ENCODE peak calls at places on chromosome 14, in nine cellular contexts. One of them, this sample, is unnamed.

GRCh38 chr14:34368115-34368970 is 93.7 kb downstream of the SPTSSA start:
- DNase-seq in fibroblast of pulmonary artery: peak; percentile 82
- DNase-seq in upper lobe of right lung: no peak
- DNase-seq in skeletal muscle cell: no peak
- DNase-seq in AG04450: no peak
- DNase-seq in CD8-positive, alpha-beta T cell: no peak
- DNase-seq in heart left ventricle: no peak
- DNase-seq in CD4-positive, CD25-positive, alpha-beta regulatory T cell: no peak
- DNase-seq in cardiac fibroblast: peak; percentile 81
- DNase-seq in this sample: peak; percentile 30

GRCh38 chr14:100121643-100122480 is 37.6 kb downstream of the DEGS2 start:
- DNase-seq in fibroblast of pulmonary artery: no peak
- DNase-seq in upper lobe of right lung: no peak
- DNase-seq in skeletal muscle cell: no peak
- DNase-seq in AG04450: no peak
- DNase-seq in CD8-positive, alpha-beta T cell: no peak
- DNase-seq in heart left ventricle: no peak
- DNase-seq in CD4-positive, CD25-positive, alpha-beta regulatory T cell: no peak
- DNase-seq in cardiac fibroblast: no peak
- DNase-seq in this sample: no peak

GRCh38 chr14:61254803-61255526 is 26.2 kb downstream of the TMEM30B start:
- DNase-seq in fibroblast of pulmonary artery: no peak
- DNase-seq in upper lobe of right lung: no peak
- DNase-seq in skeletal muscle cell: no peak
- DNase-seq in AG04450: no peak
- DNase-seq in CD8-positive, alpha-beta T cell: no peak
- DNase-seq in heart left ventricle: no peak
- DNase-seq in CD4-positive, CD25-positive, alpha-beta regulatory T cell: no peak
- DNase-seq in cardiac fibroblast: no peak
- DNase-seq in this sample: no peak

GRCh38 chr14:24938593-24938992 is 111.4 kb downstream of the STXBP6 start:
- DNase-seq in fibroblast of pulmonary artery: no peak
- DNase-seq in upper lobe of right lung: no peak
- DNase-seq in skeletal muscle cell: no peak
- DNase-seq in AG04450: no peak
- DNase-seq in CD8-positive, alpha-beta T cell: no peak
- DNase-seq in heart left ventricle: no peak
- DNase-seq in CD4-positive, CD25-positive, alpha-beta regulatory T cell: no peak
- DNase-seq in cardiac fibroblast: no peak
- DNase-seq in this sample: no peak

GRCh38 chr14:50823051-50823762 is 7.8 kb downstream of the NIN start:
- DNase-seq in fibroblast of pulmonary artery: no peak
- DNase-seq in upper lobe of right lung: no peak
- DNase-seq in skeletal muscle cell: no peak
- DNase-seq in AG04450: no peak
- DNase-seq in CD8-positive, alpha-beta T cell: no peak
- DNase-seq in heart left ventricle: peak; percentile 47
- DNase-seq in CD4-positive, CD25-positive, alpha-beta regulatory T cell: peak; percentile 26
- DNase-seq in cardiac fibroblast: no peak
- DNase-seq in this sample: peak; percentile 25

GRCh38 chr14:23154876-23155587 is 28.4 kb downstream of the SLC7A8 start:
- DNase-seq in fibroblast of pulmonary artery: peak; percentile 97
- DNase-seq in upper lobe of right lung: peak; percentile 81
- DNase-seq in skeletal muscle cell: peak; percentile 62
- DNase-seq in AG04450: peak; percentile 77
- DNase-seq in CD8-positive, alpha-beta T cell: no peak
- DNase-seq in heart left ventricle: peak; percentile 89
- DNase-seq in CD4-positive, CD25-positive, alpha-beta regulatory T cell: no peak
- DNase-seq in cardiac fibroblast: peak; percentile 98
- DNase-seq in this sample: peak; percentile 33

GRCh38 chr14:22415633-22415959 is 173.4 kb downstream of the DAD1 start:
- DNase-seq in fibroblast of pulmonary artery: no peak
- DNase-seq in upper lobe of right lung: no peak
- DNase-seq in skeletal muscle cell: no peak
- DNase-seq in AG04450: no peak
- DNase-seq in CD8-positive, alpha-beta T cell: no peak
- DNase-seq in heart left ventricle: no peak
- DNase-seq in CD4-positive, CD25-positive, alpha-beta regulatory T cell: no peak
- DNase-seq in cardiac fibroblast: no peak
- DNase-seq in this sample: no peak

GRCh38 chr14:75143761-75144527 is 17.1 kb upstream of the NEK9 start:
- DNase-seq in fibroblast of pulmonary artery: no peak
- DNase-seq in upper lobe of right lung: no peak
- DNase-seq in skeletal muscle cell: no peak
- DNase-seq in AG04450: no peak
- DNase-seq in CD8-positive, alpha-beta T cell: no peak
- DNase-seq in heart left ventricle: no peak
- DNase-seq in CD4-positive, CD25-positive, alpha-beta regulatory T cell: no peak
- DNase-seq in cardiac fibroblast: no peak
- DNase-seq in this sample: no peak

GRCh38 chr14:66111891-66112290 is 374.3 kb upstream of the CCDC196 start:
- DNase-seq in fibroblast of pulmonary artery: no peak
- DNase-seq in upper lobe of right lung: no peak
- DNase-seq in skeletal muscle cell: no peak
- DNase-seq in AG04450: no peak
- DNase-seq in CD8-positive, alpha-beta T cell: no peak
- DNase-seq in heart left ventricle: no peak
- DNase-seq in CD4-positive, CD25-positive, alpha-beta regulatory T cell: no peak
- DNase-seq in cardiac fibroblast: no peak
- DNase-seq in this sample: peak; percentile 22

GRCh38 chr14:52402812-52403526 is 88.9 kb downstream of the PTGER2 start:
- DNase-seq in fibroblast of pulmonary artery: peak; percentile 34
- DNase-seq in upper lobe of right lung: no peak
- DNase-seq in skeletal muscle cell: no peak
- DNase-seq in AG04450: no peak
- DNase-seq in CD8-positive, alpha-beta T cell: no peak
- DNase-seq in heart left ventricle: no peak
- DNase-seq in CD4-positive, CD25-positive, alpha-beta regulatory T cell: peak; percentile 18
- DNase-seq in cardiac fibroblast: peak; percentile 35
- DNase-seq in this sample: peak; percentile 83

GRCh38 chr14:75675265-75675960 is 14.4 kb downstream of the TTLL5 start:
- DNase-seq in fibroblast of pulmonary artery: no peak
- DNase-seq in upper lobe of right lung: no peak
- DNase-seq in skeletal muscle cell: no peak
- DNase-seq in AG04450: no peak
- DNase-seq in CD8-positive, alpha-beta T cell: no peak
- DNase-seq in heart left ventricle: no peak
- DNase-seq in CD4-positive, CD25-positive, alpha-beta regulatory T cell: no peak
- DNase-seq in cardiac fibroblast: no peak
- DNase-seq in this sample: peak; percentile 26

GRCh38 chr14:56004807-56005579 is 113.2 kb upstream of the PELI2 start:
- DNase-seq in fibroblast of pulmonary artery: peak; percentile 91
- DNase-seq in upper lobe of right lung: no peak
- DNase-seq in skeletal muscle cell: peak; percentile 56
- DNase-seq in AG04450: peak; percentile 44
- DNase-seq in CD8-positive, alpha-beta T cell: no peak
- DNase-seq in heart left ventricle: peak; percentile 33
- DNase-seq in CD4-positive, CD25-positive, alpha-beta regulatory T cell: peak; percentile 49
- DNase-seq in cardiac fibroblast: peak; percentile 90
- DNase-seq in this sample: no peak

GRCh38 chr14:70289138-70289537 is 70.3 kb downstream of the COX16 start:
- DNase-seq in fibroblast of pulmonary artery: no peak
- DNase-seq in upper lobe of right lung: no peak
- DNase-seq in skeletal muscle cell: no peak
- DNase-seq in AG04450: no peak
- DNase-seq in CD8-positive, alpha-beta T cell: no peak
- DNase-seq in heart left ventricle: no peak
- DNase-seq in CD4-positive, CD25-positive, alpha-beta regulatory T cell: no peak
- DNase-seq in cardiac fibroblast: no peak
- DNase-seq in this sample: no peak

GRCh38 chr14:94889520-94890312 is 119.8 kb upstream of the GSC start:
- DNase-seq in fibroblast of pulmonary artery: no peak
- DNase-seq in upper lobe of right lung: no peak
- DNase-seq in skeletal muscle cell: no peak
- DNase-seq in AG04450: no peak
- DNase-seq in CD8-positive, alpha-beta T cell: no peak
- DNase-seq in heart left ventricle: no peak
- DNase-seq in CD4-positive, CD25-positive, alpha-beta regulatory T cell: no peak
- DNase-seq in cardiac fibroblast: no peak
- DNase-seq in this sample: no peak

GRCh38 chr14:29043751-29044150 is 277.2 kb downstream of the FOXG1 start:
- DNase-seq in fibroblast of pulmonary artery: no peak
- DNase-seq in upper lobe of right lung: no peak
- DNase-seq in skeletal muscle cell: no peak
- DNase-seq in AG04450: no peak
- DNase-seq in CD8-positive, alpha-beta T cell: no peak
- DNase-seq in heart left ventricle: no peak
- DNase-seq in CD4-positive, CD25-positive, alpha-beta regulatory T cell: no peak
- DNase-seq in cardiac fibroblast: no peak
- DNase-seq in this sample: no peak

GRCh38 chr14:94009767-94010166 is 12.7 kb downstream of the CCDC197 start:
- DNase-seq in fibroblast of pulmonary artery: peak; percentile 49
- DNase-seq in upper lobe of right lung: no peak
- DNase-seq in skeletal muscle cell: peak; percentile 17
- DNase-seq in AG04450: peak; percentile 43
- DNase-seq in CD8-positive, alpha-beta T cell: no peak
- DNase-seq in heart left ventricle: no peak
- DNase-seq in CD4-positive, CD25-positive, alpha-beta regulatory T cell: no peak
- DNase-seq in cardiac fibroblast: peak; percentile 33
- DNase-seq in this sample: peak; percentile 61

GRCh38 chr14:77613207-77613606 is 3.2 kb downstream of the SPTLC2 start:
- DNase-seq in fibroblast of pulmonary artery: peak; percentile 34
- DNase-seq in upper lobe of right lung: no peak
- DNase-seq in skeletal muscle cell: no peak
- DNase-seq in AG04450: no peak
- DNase-seq in CD8-positive, alpha-beta T cell: no peak
- DNase-seq in heart left ventricle: no peak
- DNase-seq in CD4-positive, CD25-positive, alpha-beta regulatory T cell: no peak
- DNase-seq in cardiac fibroblast: peak; percentile 6
- DNase-seq in this sample: peak; percentile 50

GRCh38 chr14:51846631-51847488 is 13.6 kb upstream of the GNG2 start:
- DNase-seq in fibroblast of pulmonary artery: peak; percentile 90
- DNase-seq in upper lobe of right lung: peak; percentile 63
- DNase-seq in skeletal muscle cell: no peak
- DNase-seq in AG04450: no peak
- DNase-seq in CD8-positive, alpha-beta T cell: peak; percentile 85
- DNase-seq in heart left ventricle: peak; percentile 43
- DNase-seq in CD4-positive, CD25-positive, alpha-beta regulatory T cell: peak; percentile 94
- DNase-seq in cardiac fibroblast: peak; percentile 86
- DNase-seq in this sample: no peak

GRCh38 chr14:69553221-69553620 is 21.4 kb downstream of the CCDC177 start:
- DNase-seq in fibroblast of pulmonary artery: peak; percentile 92
- DNase-seq in upper lobe of right lung: no peak
- DNase-seq in skeletal muscle cell: no peak
- DNase-seq in AG04450: peak; percentile 16
- DNase-seq in CD8-positive, alpha-beta T cell: no peak
- DNase-seq in heart left ventricle: no peak
- DNase-seq in CD4-positive, CD25-positive, alpha-beta regulatory T cell: no peak
- DNase-seq in cardiac fibroblast: peak; percentile 86
- DNase-seq in this sample: no peak

GRCh38 chr14:101584049-101584859 is 23.0 kb downstream of the DIO3 start:
- DNase-seq in fibroblast of pulmonary artery: peak; percentile 36
- DNase-seq in upper lobe of right lung: peak; percentile 54
- DNase-seq in skeletal muscle cell: peak; percentile 8
- DNase-seq in AG04450: no peak
- DNase-seq in CD8-positive, alpha-beta T cell: no peak
- DNase-seq in heart left ventricle: peak; percentile 39
- DNase-seq in CD4-positive, CD25-positive, alpha-beta regulatory T cell: no peak
- DNase-seq in cardiac fibroblast: peak; percentile 64
- DNase-seq in this sample: no peak
- H3K4me3 ChIP-seq in fibroblast of pulmonary artery: no peak overlapping the region
- H3K4me3 ChIP-seq in upper lobe of right lung: no peak overlapping the region
- H3K4me3 ChIP-seq in skeletal muscle cell: peak overlapping the region; percentile 23
- H3K4me3 ChIP-seq in AG04450: no peak overlapping the region
- H3K4me3 ChIP-seq in CD8-positive, alpha-beta T cell: no peak overlapping the region
- H3K4me3 ChIP-seq in heart left ventricle: no peak overlapping the region
- H3K4me3 ChIP-seq in CD4-positive, CD25-positive, alpha-beta regulatory T cell: no peak overlapping the region
- H3K4me3 ChIP-seq in cardiac fibroblast: peak overlapping the region; percentile 11
- H3K4me3 ChIP-seq in this sample: no peak overlapping the region

GRCh38 chr14:103630364-103631108 is 1.5 kb downstream of the KLC1 start:
- DNase-seq in fibroblast of pulmonary artery: peak; percentile 24
- DNase-seq in upper lobe of right lung: no peak
- DNase-seq in skeletal muscle cell: no peak
- DNase-seq in AG04450: no peak
- DNase-seq in CD8-positive, alpha-beta T cell: no peak
- DNase-seq in heart left ventricle: no peak
- DNase-seq in CD4-positive, CD25-positive, alpha-beta regulatory T cell: no peak
- DNase-seq in cardiac fibroblast: peak; percentile 19
- DNase-seq in this sample: peak; percentile 47
- H3K4me3 ChIP-seq in fibroblast of pulmonary artery: peak overlapping the region; percentile 67
- H3K4me3 ChIP-seq in upper lobe of right lung: peak overlapping the region; percentile 96
- H3K4me3 ChIP-seq in skeletal muscle cell: peak overlapping the region; percentile 76
- H3K4me3 ChIP-seq in AG04450: peak overlapping the region; percentile 83
- H3K4me3 ChIP-seq in CD8-positive, alpha-beta T cell: peak overlapping the region; percentile 98
- H3K4me3 ChIP-seq in heart left ventricle: peak overlapping the region; percentile 89
- H3K4me3 ChIP-seq in CD4-positive, CD25-positive, alpha-beta regulatory T cell: peak overlapping the region; percentile 91
- H3K4me3 ChIP-seq in cardiac fibroblast: peak overlapping the region; percentile 80
- H3K4me3 ChIP-seq in this sample: peak overlapping the region; percentile 97

GRCh38 chr14:54488318-54488645 is 498 bp downstream of the GMFB start:
- DNase-seq in fibroblast of pulmonary artery: no peak
- DNase-seq in upper lobe of right lung: no peak
- DNase-seq in skeletal muscle cell: no peak
- DNase-seq in AG04450: no peak
- DNase-seq in CD8-positive, alpha-beta T cell: no peak
- DNase-seq in heart left ventricle: no peak
- DNase-seq in CD4-positive, CD25-positive, alpha-beta regulatory T cell: no peak
- DNase-seq in cardiac fibroblast: no peak
- DNase-seq in this sample: no peak

GRCh38 chr14:54489318-54489683 is 521 bp upstream of the GMFB start:
- DNase-seq in fibroblast of pulmonary artery: no peak
- DNase-seq in upper lobe of right lung: no peak
- DNase-seq in skeletal muscle cell: no peak
- DNase-seq in AG04450: no peak
- DNase-seq in CD8-positive, alpha-beta T cell: no peak
- DNase-seq in heart left ventricle: no peak
- DNase-seq in CD4-positive, CD25-positive, alpha-beta regulatory T cell: no peak
- DNase-seq in cardiac fibroblast: no peak
- DNase-seq in this sample: no peak

GRCh38 chr14:54488646-54489317 is at the start of gene GMFB:
- DNase-seq in fibroblast of pulmonary artery: peak; percentile 96
- DNase-seq in upper lobe of right lung: peak; percentile 96
- DNase-seq in skeletal muscle cell: peak; percentile 75
- DNase-seq in AG04450: peak; percentile 77
- DNase-seq in CD8-positive, alpha-beta T cell: peak; percentile 92
- DNase-seq in heart left ventricle: peak; percentile 97
- DNase-seq in CD4-positive, CD25-positive, alpha-beta regulatory T cell: peak; percentile 88
- DNase-seq in cardiac fibroblast: peak; percentile 98
- DNase-seq in this sample: peak; percentile 99

GRCh38 chr14:54490448-54490805 is 1.6 kb upstream of the GMFB start:
- DNase-seq in fibroblast of pulmonary artery: no peak
- DNase-seq in upper lobe of right lung: no peak
- DNase-seq in skeletal muscle cell: no peak
- DNase-seq in AG04450: no peak
- DNase-seq in CD8-positive, alpha-beta T cell: no peak
- DNase-seq in heart left ventricle: no peak
- DNase-seq in CD4-positive, CD25-positive, alpha-beta regulatory T cell: no peak
- DNase-seq in cardiac fibroblast: no peak
- DNase-seq in this sample: peak; percentile 63

GRCh38 chr14:54489731-54490447 is 1.1 kb upstream of the GMFB start:
- DNase-seq in fibroblast of pulmonary artery: no peak
- DNase-seq in upper lobe of right lung: no peak
- DNase-seq in skeletal muscle cell: no peak
- DNase-seq in AG04450: no peak
- DNase-seq in CD8-positive, alpha-beta T cell: no peak
- DNase-seq in heart left ventricle: no peak
- DNase-seq in CD4-positive, CD25-positive, alpha-beta regulatory T cell: no peak
- DNase-seq in cardiac fibroblast: no peak
- DNase-seq in this sample: peak; percentile 44
- H3K4me3 ChIP-seq in fibroblast of pulmonary artery: no peak overlapping the region
- H3K4me3 ChIP-seq in upper lobe of right lung: peak overlapping the region; percentile 89
- H3K4me3 ChIP-seq in skeletal muscle cell: no peak overlapping the region
- H3K4me3 ChIP-seq in AG04450: no peak overlapping the region
- H3K4me3 ChIP-seq in CD8-positive, alpha-beta T cell: peak overlapping the region; percentile 73
- H3K4me3 ChIP-seq in heart left ventricle: peak overlapping the region; percentile 87
- H3K4me3 ChIP-seq in CD4-positive, CD25-positive, alpha-beta regulatory T cell: peak overlapping the region; percentile 89
- H3K4me3 ChIP-seq in cardiac fibroblast: no peak overlapping the region
- H3K4me3 ChIP-seq in this sample: peak overlapping the region; percentile 80

GRCh38 chr14:74064883-74065282 is 19.4 kb downstream of the ALDH6A1 start:
- DNase-seq in fibroblast of pulmonary artery: peak; percentile 41
- DNase-seq in upper lobe of right lung: no peak
- DNase-seq in skeletal muscle cell: no peak
- DNase-seq in AG04450: no peak
- DNase-seq in CD8-positive, alpha-beta T cell: no peak
- DNase-seq in heart left ventricle: no peak
- DNase-seq in CD4-positive, CD25-positive, alpha-beta regulatory T cell: no peak
- DNase-seq in cardiac fibroblast: no peak
- DNase-seq in this sample: peak; percentile 34
- H3K4me3 ChIP-seq in fibroblast of pulmonary artery: no peak overlapping the region
- H3K4me3 ChIP-seq in upper lobe of right lung: no peak overlapping the region
- H3K4me3 ChIP-seq in skeletal muscle cell: no peak overlapping the region
- H3K4me3 ChIP-seq in AG04450: no peak overlapping the region
- H3K4me3 ChIP-seq in CD8-positive, alpha-beta T cell: no peak overlapping the region
- H3K4me3 ChIP-seq in heart left ventricle: no peak overlapping the region
- H3K4me3 ChIP-seq in CD4-positive, CD25-positive, alpha-beta regulatory T cell: no peak overlapping the region
- H3K4me3 ChIP-seq in cardiac fibroblast: no peak overlapping the region
- H3K4me3 ChIP-seq in this sample: no peak overlapping the region